ENCODE peak calls at places on chromosomes 5 and 9, in five cellular contexts. One of them, this sample, is unnamed. For H3K4me1, the result is how much of the 10 kb centered on the place peaks cover.

GRCh38 chr5:124660229-124661093 is 86.0 kb downstream of the ZNF608 start:
- DNase-seq in OCI-LY7: no peak
- DNase-seq in transverse colon: no peak
- DNase-seq in BE2C: no peak
- DNase-seq in cardiac muscle cell: peak
- DNase-seq in this sample: no peak

GRCh38 chr9:101309139-101309538 is 75.7 kb downstream of the BAAT start:
- DNase-seq in OCI-LY7: no peak
- DNase-seq in cardiac muscle cell: no peak
- DNase-seq in BE2C: no peak
- DNase-seq in transverse colon: no peak
- DNase-seq in this sample: no peak

GRCh38 chr5:39420482-39421145 is 4.2 kb downstream of the DAB2 start:
- DNase-seq in transverse colon: peak
- DNase-seq in BE2C: no peak
- DNase-seq in OCI-LY7: no peak
- DNase-seq in cardiac muscle cell: peak
- DNase-seq in this sample: peak

GRCh38 chr5:55621218-55621617 is 86.5 kb upstream of the PLPP1 start:
- DNase-seq in transverse colon: no peak
- DNase-seq in cardiac muscle cell: no peak
- DNase-seq in OCI-LY7: no peak
- DNase-seq in BE2C: no peak
- DNase-seq in this sample: no peak

GRCh38 chr9:85243921-85244320 is 497.8 kb downstream of the AGTPBP1 start:
- DNase-seq in OCI-LY7: no peak
- DNase-seq in cardiac muscle cell: no peak
- DNase-seq in transverse colon: no peak
- DNase-seq in BE2C: no peak
- DNase-seq in this sample: no peak

GRCh38 chr5:95134326-95134725 is 150.6 kb downstream of the MCTP1 start:
- DNase-seq in cardiac muscle cell: no peak
- DNase-seq in OCI-LY7: no peak
- DNase-seq in transverse colon: no peak
- DNase-seq in BE2C: no peak
- DNase-seq in this sample: no peak

GRCh38 chr9:90842378-90842777 is 40.8 kb downstream of the SYK start:
- DNase-seq in BE2C: no peak
- DNase-seq in cardiac muscle cell: no peak
- DNase-seq in OCI-LY7: no peak
- DNase-seq in transverse colon: no peak
- DNase-seq in this sample: no peak

GRCh38 chr5:31990701-31991110 is 183.4 kb downstream of the GOLPH3 start:
- DNase-seq in OCI-LY7: no peak
- DNase-seq in BE2C: no peak
- DNase-seq in transverse colon: no peak
- DNase-seq in cardiac muscle cell: no peak
- DNase-seq in this sample: no peak

GRCh38 chr5:126851441-126852103 is 74.6 kb downstream of the LMNB1 start:
- DNase-seq in transverse colon: no peak
- DNase-seq in BE2C: no peak
- DNase-seq in OCI-LY7: no peak
- DNase-seq in cardiac muscle cell: peak
- DNase-seq in this sample: no peak

GRCh38 chr5:55063899-55064298 is 38.5 kb upstream of the GZMA start:
- DNase-seq in BE2C: no peak
- DNase-seq in cardiac muscle cell: no peak
- DNase-seq in OCI-LY7: no peak
- DNase-seq in transverse colon: no peak
- DNase-seq in this sample: no peak

GRCh38 chr9:38214441-38214840 is 145.4 kb upstream of the SHB start:
- DNase-seq in BE2C: no peak
- DNase-seq in transverse colon: no peak
- DNase-seq in OCI-LY7: no peak
- DNase-seq in cardiac muscle cell: no peak
- DNase-seq in this sample: no peak

GRCh38 chr9:129507805-129508204 is 113.1 kb downstream of the C9orf50 start:
- DNase-seq in cardiac muscle cell: no peak
- DNase-seq in transverse colon: no peak
- DNase-seq in OCI-LY7: no peak
- DNase-seq in BE2C: no peak
- DNase-seq in this sample: no peak

GRCh38 chr9:28915256-28915930 is 1342.1 kb upstream of the C9orf72 start:
- DNase-seq in BE2C: no peak
- DNase-seq in transverse colon: peak
- DNase-seq in cardiac muscle cell: no peak
- DNase-seq in OCI-LY7: no peak
- DNase-seq in this sample: no peak

GRCh38 chr5:109281136-109281690 is 128.6 kb downstream of the PJA2 start:
- DNase-seq in OCI-LY7: no peak
- DNase-seq in BE2C: peak
- DNase-seq in transverse colon: peak
- DNase-seq in cardiac muscle cell: no peak
- DNase-seq in this sample: no peak

GRCh38 chr5:178292826-178293205 is 60.2 kb upstream of the PHYKPL start:
- DNase-seq in OCI-LY7: no peak
- DNase-seq in transverse colon: no peak
- DNase-seq in BE2C: no peak
- DNase-seq in cardiac muscle cell: no peak
- DNase-seq in this sample: peak

GRCh38 chr5:178291969-178292825 is 59.6 kb upstream of the PHYKPL start:
- DNase-seq in BE2C: peak
- DNase-seq in transverse colon: no peak
- DNase-seq in OCI-LY7: no peak
- DNase-seq in cardiac muscle cell: no peak
- DNase-seq in this sample: peak

GRCh38 chr5:178289438-178289837 is 56.8 kb upstream of the PHYKPL start:
- DNase-seq in cardiac muscle cell: no peak
- DNase-seq in OCI-LY7: no peak
- DNase-seq in transverse colon: no peak
- DNase-seq in BE2C: no peak
- DNase-seq in this sample: peak

GRCh38 chr5:178290376-178290775 is 57.8 kb upstream of the PHYKPL start:
- DNase-seq in OCI-LY7: no peak
- DNase-seq in BE2C: no peak
- DNase-seq in transverse colon: no peak
- DNase-seq in cardiac muscle cell: no peak
- DNase-seq in this sample: peak

GRCh38 chr5:178291161-178291561 is 58.6 kb upstream of the PHYKPL start:
- DNase-seq in transverse colon: no peak
- DNase-seq in BE2C: no peak
- DNase-seq in OCI-LY7: no peak
- DNase-seq in cardiac muscle cell: no peak
- DNase-seq in this sample: peak
- TF ChIP-seq CTCF in transverse colon: no peak
- TF ChIP-seq CTCF in BE2C: no peak
- TF ChIP-seq CTCF in OCI-LY7: no peak
- TF ChIP-seq CTCF in cardiac muscle cell: no peak
- TF ChIP-seq CTCF in this sample: no peak

GRCh38 chr5:180353226-180353962 is at the start of gene GFPT2:
- DNase-seq in cardiac muscle cell: peak
- DNase-seq in BE2C: peak
- DNase-seq in OCI-LY7: peak
- DNase-seq in transverse colon: peak
- DNase-seq in this sample: peak
- H3K4me3 ChIP-seq in cardiac muscle cell: peak
- H3K4me3 ChIP-seq in BE2C: peak
- H3K4me3 ChIP-seq in OCI-LY7: peak
- H3K4me3 ChIP-seq in transverse colon: peak
- H3K4me3 ChIP-seq in this sample: peak

GRCh38 chr5:132468665-132469379 is 21.8 kb downstream of the IRF1 start:
- DNase-seq in cardiac muscle cell: no peak
- DNase-seq in OCI-LY7: no peak
- DNase-seq in BE2C: no peak
- DNase-seq in transverse colon: peak
- DNase-seq in this sample: no peak
- H3K4me1 ChIP-seq in cardiac muscle cell: under half
- H3K4me1 ChIP-seq in OCI-LY7: half or more
- H3K4me1 ChIP-seq in BE2C: under half
- H3K4me1 ChIP-seq in transverse colon: under half
- H3K4me1 ChIP-seq in this sample: under half

DNA sequence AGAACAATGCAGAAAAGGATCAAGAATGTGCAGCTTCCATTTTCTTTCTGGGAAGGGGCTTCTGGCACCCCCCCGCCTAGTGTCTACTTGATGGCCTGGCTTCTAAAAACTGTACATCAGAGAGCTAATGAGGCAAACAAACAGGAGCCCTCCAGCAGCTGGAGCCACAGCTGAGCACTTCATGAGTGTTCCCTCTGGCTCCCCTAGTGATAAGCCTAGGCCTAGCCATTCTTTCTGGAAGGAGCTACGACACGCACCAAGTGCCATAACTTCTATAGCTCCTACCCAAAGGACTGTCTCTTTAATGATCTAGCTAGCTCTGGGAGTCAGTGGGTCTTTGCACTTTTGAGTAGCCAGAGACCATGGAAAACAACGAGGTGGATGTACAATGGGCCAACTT is 66.1 kb downstream of the DNAH5 start:
- DNase-seq in OCI-LY7: no peak
- DNase-seq in cardiac muscle cell: no peak
- DNase-seq in BE2C: no peak
- DNase-seq in transverse colon: no peak
- DNase-seq in this sample: no peak
- TF ChIP-seq CTCF in OCI-LY7: no peak
- TF ChIP-seq CTCF in cardiac muscle cell: no peak
- TF ChIP-seq CTCF in BE2C: peak
- TF ChIP-seq CTCF in transverse colon: no peak
- TF ChIP-seq CTCF in this sample: no peak

This sample was measured in kidney.